ENCODE peak calls at places on chromosomes 5 and 9, in eight cellular contexts. A is tibial nerve, B is ovary, E is spleen, N is IMR-90, I is coronary artery, V is heart left ventricle, T is endodermal cell. W is an unnamed sample.

GRCh38 chr9:135098400-135099105 is 11.1 kb downstream of the OLFM1 start:
- DNase-seq in A (no peak), B (peak), E (no peak), N (no peak), I (no peak), V (peak), T (peak), W (no peak)

GRCh38 chr5:68285857-68286611 is 70.5 kb downstream of the PIK3R1 start:
- DNase-seq in A (no peak), B (no peak), E (no peak), N (peak), I (no peak), V (no peak), T (no peak), W (no peak)

GRCh38 chr5:9233712-9234111 is 312.2 kb downstream of the SEMA5A start:
- DNase-seq in A (no peak), B (no peak), E (no peak), N (peak), I (no peak), V (no peak), T (no peak), W (no peak)

GRCh38 chr5:179258001-179258921 is 87.0 kb downstream of the ADAMTS2 start:
- DNase-seq in A (no peak), B (peak), E (peak), N (no peak), I (peak), V (peak), T (peak), W (no peak)

GRCh38 chr9:116318463-116319271 is 165.1 kb downstream of the PAPPA start:
- DNase-seq in A (no peak), B (peak), E (no peak), N (peak), I (no peak), V (peak), T (peak), W (peak)

GRCh38 chr9:27407491-27407890 is 110.5 kb upstream of the EQTN start:
- DNase-seq in A (no peak), B (no peak), E (no peak), N (no peak), I (no peak), V (no peak), T (no peak), W (no peak)

GRCh38 chr5:143248822-143249579 is 154.5 kb downstream of the NR3C1 start:
- DNase-seq in A (no peak), B (no peak), E (no peak), N (peak), I (no peak), V (no peak), T (no peak), W (no peak)

GRCh38 chr9:121658591-121658990 is 7.2 kb downstream of the DAB2IP start:
- DNase-seq in A (no peak), B (no peak), E (peak), N (no peak), I (no peak), V (no peak), T (no peak), W (no peak)

GRCh38 chr5:45385321-45386058 is 310.7 kb downstream of the HCN1 start:
- DNase-seq in A (no peak), B (no peak), E (no peak), N (peak), I (no peak), V (no peak), T (no peak), W (no peak)

GRCh38 chr5:158388018-158388417 is 529.1 kb upstream of the CLINT1 start:
- DNase-seq in A (no peak), B (no peak), E (no peak), N (no peak), I (no peak), V (no peak), T (no peak), W (no peak)

GRCh38 chr9:123194023-123194422 is 74.4 kb downstream of the STRBP start:
- DNase-seq in A (no peak), B (no peak), E (no peak), N (no peak), I (no peak), V (no peak), T (no peak), W (no peak)

GRCh38 chr9:18490591-18491370 is 16.8 kb downstream of the ADAMTSL1 start:
- DNase-seq in A (no peak), B (no peak), E (no peak), N (peak), I (peak), V (no peak), T (no peak), W (no peak)

GRCh38 chr9:14238518-14238917 is 75.4 kb downstream of the NFIB start:
- DNase-seq in A (no peak), B (no peak), E (no peak), N (peak), I (no peak), V (no peak), T (no peak), W (no peak)

GRCh38 chr9:133054966-133055365 is 6.8 kb upstream of the CEL start:
- DNase-seq in A (no peak), B (no peak), E (no peak), N (peak), I (no peak), V (peak), T (no peak), W (peak)

GRCh38 chr5:53090229-53090628 is 19.3 kb downstream of the MOCS2 start:
- DNase-seq in A (no peak), B (no peak), E (no peak), N (no peak), I (no peak), V (no peak), T (no peak), W (no peak)

GRCh38 chr5:16061163-16061562 is 118.4 kb downstream of the MARCHF11 start:
- DNase-seq in A (no peak), B (no peak), E (no peak), N (no peak), I (no peak), V (no peak), T (peak), W (no peak)

GRCh38 chr5:123718238-123718637 is 206.3 kb downstream of the CSNK1G3 start:
- DNase-seq in A (no peak), B (no peak), E (no peak), N (peak), I (no peak), V (no peak), T (no peak), W (no peak)

GRCh38 chr5:55063220-55063863 is 39.1 kb upstream of the GZMA start:
- DNase-seq in A (no peak), B (no peak), E (no peak), N (peak), I (no peak), V (no peak), T (no peak), W (no peak)

GRCh38 chr5:145925353-145925752 is 11.0 kb upstream of the SH3RF2 start:
- DNase-seq in A (no peak), B (no peak), E (no peak), N (peak), I (no peak), V (no peak), T (no peak), W (no peak)

GRCh38 chr9:77457916-77458592 is 190.1 kb downstream of the GNA14 start:
- DNase-seq in A (peak), B (peak), E (peak), N (peak), I (no peak), V (no peak), T (peak), W (no peak)

GRCh38 chr9:134412298-134412711 is 86.0 kb downstream of the RXRA start:
- DNase-seq in A (no peak), B (no peak), E (no peak), N (no peak), I (no peak), V (no peak), T (peak), W (no peak)

GRCh38 chr9:36802171-36802920 is 229.7 kb downstream of the MELK start:
- DNase-seq in A (peak), B (no peak), E (no peak), N (peak), I (no peak), V (no peak), T (no peak), W (peak)

GRCh38 chr9:133945314-133945975 is 46.7 kb downstream of the VAV2 start:
- DNase-seq in A (no peak), B (peak), E (peak), N (no peak), I (no peak), V (peak), T (no peak), W (no peak)

GRCh38 chr5:178182158-178182876 is 4.9 kb downstream of the GMCL2 start:
- DNase-seq in A (no peak), B (no peak), E (no peak), N (no peak), I (no peak), V (no peak), T (peak), W (no peak)

GRCh38 chr9:5269249-5269715 is 35.2 kb downstream of the RLN2 start:
- DNase-seq in A (no peak), B (no peak), E (no peak), N (peak), I (no peak), V (no peak), T (peak), W (no peak)

GRCh38 chr9:134630861-134631260 is 10.7 kb upstream of the COL5A1 start:
- DNase-seq in A (peak), B (no peak), E (peak), N (no peak), I (no peak), V (peak), T (peak), W (no peak)

GRCh38 chr5:174093132-174093531 is 47.6 kb downstream of the NSG2 start:
- DNase-seq in A (no peak), B (no peak), E (no peak), N (no peak), I (no peak), V (no peak), T (peak), W (no peak)

DNA sequence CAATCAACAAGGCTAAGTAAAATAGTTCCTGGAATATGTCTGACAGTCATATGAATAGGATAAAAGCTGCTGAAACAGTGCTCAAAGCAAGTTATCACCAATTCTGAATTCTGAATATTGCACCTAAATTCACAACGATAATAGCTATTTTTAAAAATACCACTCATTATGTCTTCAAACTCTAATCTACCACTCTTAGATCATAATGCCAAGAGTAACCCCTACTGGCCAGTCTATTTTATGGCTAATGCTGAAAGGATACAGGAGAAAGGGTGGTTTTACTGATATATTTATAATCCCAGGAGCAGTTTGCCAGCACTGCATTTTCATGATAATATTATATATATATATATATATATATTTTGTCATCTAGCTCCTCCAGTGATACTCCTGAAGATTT is 232.8 kb downstream of the PDE4D start:
- DNase-seq in A (no peak), B (no peak), E (no peak), N (peak), I (no peak), V (no peak), T (no peak), W (no peak)
- TF ChIP-seq CTCF in A (no peak), B (no peak), E (no peak), N (peak), I (no peak), V (peak), T (peak), W (peak)

DNA sequence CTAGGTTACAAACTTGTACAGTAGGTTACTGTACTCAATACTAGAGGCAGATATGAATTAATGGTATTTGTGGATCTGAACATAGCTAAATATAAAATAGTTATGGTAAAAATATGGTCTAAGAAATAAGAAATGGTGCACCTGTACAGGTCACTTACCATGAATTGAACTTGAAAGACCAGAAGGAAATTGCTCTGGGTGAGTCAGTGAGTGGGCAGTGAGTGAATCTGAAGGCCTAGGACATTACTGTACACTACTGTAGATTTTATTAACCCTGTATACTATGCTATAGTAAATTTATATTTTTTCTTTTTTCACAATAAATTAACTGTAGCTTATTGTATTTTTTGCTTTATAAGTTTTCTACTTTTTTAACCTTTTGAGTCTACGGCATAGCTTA is 1020.4 kb downstream of the CDH18 start:
- DNase-seq in A (no peak), B (no peak), E (no peak), N (no peak), I (no peak), V (no peak), T (no peak), W (no peak)
- H3K4me3 ChIP-seq in A (no peak), B (no peak), E (no peak), N (no peak), I (no peak), V (no peak), T (no peak), W (no peak)

GRCh38 chr5:150624334-150625163 is 15.9 kb upstream of the SYNPO start:
- DNase-seq in A (no peak), B (peak), E (no peak), N (no peak), I (no peak), V (peak), T (peak), W (no peak)
- H3K27ac ChIP-seq in A (peak), B (peak), E (peak), N (peak), I (peak), V (peak), T (no peak), W (peak)

GRCh38 chr5:141558150-141558549 is 60.6 kb downstream of the DIAPH1 start:
- DNase-seq in A (no peak), B (no peak), E (no peak), N (peak), I (no peak), V (no peak), T (peak), W (no peak)
- TF ChIP-seq CTCF in A (no peak), B (no peak), E (no peak), N (no peak), I (no peak), V (no peak), T (no peak), W (no peak)

GRCh38 chr9:99967457-99967856 is 61.0 kb downstream of the STX17 start:
- DNase-seq in A (no peak), B (no peak), E (no peak), N (no peak), I (no peak), V (no peak), T (peak), W (no peak)

GRCh38 chr9:99962685-99963261 is 56.3 kb downstream of the STX17 start:
- DNase-seq in A (no peak), B (no peak), E (no peak), N (peak), I (no peak), V (no peak), T (no peak), W (no peak)

GRCh38 chr9:99966001-99966400 is 59.5 kb downstream of the STX17 start:
- DNase-seq in A (no peak), B (no peak), E (no peak), N (no peak), I (no peak), V (no peak), T (peak), W (no peak)

GRCh38 chr9:99966720-99967119 is 60.3 kb downstream of the STX17 start:
- DNase-seq in A (no peak), B (no peak), E (no peak), N (peak), I (no peak), V (no peak), T (peak), W (no peak)

DNA sequence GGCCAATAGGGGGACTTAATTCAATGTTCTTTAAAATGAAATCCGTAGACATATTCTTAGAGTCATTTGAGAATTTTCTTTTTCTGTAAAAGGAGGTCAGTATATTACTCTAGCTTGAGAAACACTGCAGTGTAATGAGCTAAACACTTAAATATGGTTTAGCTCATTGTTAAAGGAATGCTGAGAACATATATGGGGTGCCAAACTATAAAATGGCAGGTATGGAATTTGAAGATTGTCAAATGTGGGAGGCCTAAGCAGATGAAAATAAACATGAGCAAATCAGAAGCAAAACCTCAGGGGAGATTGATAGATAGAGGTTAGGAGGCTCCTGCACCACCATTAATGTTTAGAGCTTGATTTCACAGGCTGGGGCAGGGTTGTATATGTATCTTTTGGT is 57.9 kb downstream of the STX17 start:
- DNase-seq in A (no peak), B (no peak), E (no peak), N (peak), I (no peak), V (no peak), T (no peak), W (no peak)
- H3K4me3 ChIP-seq in A (no peak), B (no peak), E (no peak), N (no peak), I (no peak), V (no peak), T (no peak), W (no peak)

GRCh38 chr9:11871832-11872231 is 821.4 kb upstream of the TYRP1 start:
- DNase-seq in A (no peak), B (no peak), E (no peak), N (no peak), I (no peak), V (no peak), T (no peak), W (no peak)
- H3K27ac ChIP-seq in A (no peak), B (no peak), E (no peak), N (no peak), I (no peak), V (no peak), T (no peak), W (no peak)

GRCh38 chr9:87243602-87244001 is 254.1 kb upstream of the DAPK1 start:
- DNase-seq in A (no peak), B (no peak), E (no peak), N (no peak), I (no peak), V (no peak), T (no peak), W (no peak)
- TF ChIP-seq CTCF in A (no peak), B (no peak), E (no peak), N (no peak), I (no peak), V (no peak), T (no peak), W (no peak)

GRCh38 chr5:81334304-81335061 is 33.1 kb downstream of the ZCCHC9 start:
- DNase-seq in A (no peak), B (no peak), E (no peak), N (no peak), I (no peak), V (no peak), T (no peak), W (no peak)
- H3K4me3 ChIP-seq in A (peak), B (no peak), E (no peak), N (no peak), I (peak), V (no peak), T (no peak), W (no peak)

GRCh38 chr9:82149647-82150046 is 161.1 kb downstream of the SPATA31D1 start:
- DNase-seq in A (no peak), B (no peak), E (no peak), N (no peak), I (no peak), V (no peak), T (no peak), W (no peak)
- H3K27ac ChIP-seq in A (no peak), B (no peak), E (peak), N (no peak), I (no peak), V (no peak), T (no peak), W (no peak)

GRCh38 chr5:103541114-103541513 is 21.5 kb downstream of the NUDT12 start:
- DNase-seq in A (no peak), B (no peak), E (no peak), N (no peak), I (no peak), V (no peak), T (no peak), W (no peak)

GRCh38 chr5:103542441-103542840 is 20.1 kb downstream of the NUDT12 start:
- DNase-seq in A (no peak), B (no peak), E (no peak), N (no peak), I (no peak), V (no peak), T (no peak), W (no peak)

GRCh38 chr5:103541567-103541966 is 21.0 kb downstream of the NUDT12 start:
- DNase-seq in A (no peak), B (no peak), E (no peak), N (no peak), I (no peak), V (no peak), T (no peak), W (no peak)

DNA sequence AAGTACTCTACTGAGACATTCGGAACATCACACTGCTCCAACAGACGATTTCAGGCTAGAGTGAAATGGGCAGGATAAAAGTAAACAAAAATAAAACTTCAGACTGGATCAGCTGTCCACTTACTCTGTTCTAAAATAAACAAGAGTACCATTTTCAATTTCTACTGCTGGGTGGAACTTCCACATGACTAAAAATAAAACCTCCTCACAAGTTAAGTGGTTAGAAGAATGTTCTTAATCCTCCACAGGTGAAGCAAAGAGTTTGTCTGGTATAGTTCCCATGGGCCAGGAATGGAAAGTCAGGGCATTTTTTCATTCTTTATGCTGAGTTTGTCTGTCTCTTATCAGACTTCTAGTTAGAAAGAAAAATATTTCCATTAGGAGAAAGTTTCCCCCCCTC is 15.7 kb downstream of the NUDT12 start:
- DNase-seq in A (no peak), B (no peak), E (no peak), N (no peak), I (no peak), V (no peak), T (no peak), W (no peak)
- TF ChIP-seq CTCF in A (no peak), B (no peak), E (no peak), N (no peak), I (no peak), V (no peak), T (no peak), W (no peak)